ENCODE peak calls at places on chromosomes 2 and 18, in four cellular contexts. I is Peyer's patch, D is mesenchymal stem cell, B is mucosa of descending colon. A is an unnamed sample. For H3K4me1, the result is how much of the 10 kb centered on the place peaks cover.

GRCh38 chr2:60317831-60318230 is 235.6 kb downstream of the BCL11A start:
- DNase-seq in I (peak), D (no peak), B (no peak), A (no peak)

GRCh38 chr2:199458806-199459285 is 1.1 kb upstream of the SATB2 start:
- DNase-seq in I (peak), D (no peak), B (no peak), A (no peak)

GRCh38 chr2:165952600-165953210 is 871 bp downstream of the TTC21B start:
- DNase-seq in I (no peak), D (peak), B (no peak), A (no peak)

GRCh38 chr2:240339411-240340360 is 95.8 kb upstream of the GPC1 start:
- DNase-seq in I (peak), D (no peak), B (no peak), A (no peak)

GRCh38 chr2:27494284-27494943 is 586 bp downstream of the FNDC4 start:
- DNase-seq in I (peak), D (peak), B (no peak), A (no peak)

GRCh38 chr2:118576109-118576855 is 271.2 kb downstream of the EN1 start:
- DNase-seq in I (no peak), D (no peak), B (no peak), A (no peak)

GRCh38 chr2:96143848-96144480 is 1.3 kb downstream of the DUSP2 start:
- DNase-seq in I (peak), D (no peak), B (peak), A (no peak)

GRCh38 chr2:186771395-186771794 is 77.5 kb downstream of the FAM171B start:
- DNase-seq in I (no peak), D (peak), B (no peak), A (no peak)

GRCh38 chr2:135839713-135840112 is 2.7 kb upstream of the LCT start:
- DNase-seq in I (no peak), D (peak), B (peak), A (no peak)

GRCh38 chr18:46034230-46034629 is 37.8 kb downstream of the PSTPIP2 start:
- DNase-seq in I (no peak), D (peak), B (no peak), A (no peak)

GRCh38 chr18:76446321-76446720 is 48.7 kb downstream of the ZNF516 start:
- DNase-seq in I (peak), D (no peak), B (no peak), A (no peak)

GRCh38 chr18:50117876-50118275 is 77.1 kb downstream of the MYO5B start:
- DNase-seq in I (no peak), D (no peak), B (no peak), A (no peak)

GRCh38 chr2:195984951-195985726 is 83.5 kb downstream of the DNAH7 start:
- DNase-seq in I (no peak), D (no peak), B (no peak), A (no peak)

GRCh38 chr2:175167076-175167791 is 769 bp downstream of the ATF2 start:
- DNase-seq in I (no peak), D (peak), B (peak), A (peak)

GRCh38 chr18:70371085-70371735 is 82.4 kb downstream of the SOCS6 start:
- DNase-seq in I (peak), D (no peak), B (no peak), A (no peak)

GRCh38 chr2:64992990-64993389 is 3.8 kb downstream of the SLC1A4 start:
- DNase-seq in I (no peak), D (no peak), B (no peak), A (no peak)

GRCh38 chr2:182416191-182416590 is 10.6 kb downstream of the PDE1A start:
- DNase-seq in I (no peak), D (no peak), B (no peak), A (no peak)

GRCh38 chr2:128379021-128380005 is 60.6 kb upstream of the HS6ST1 start:
- DNase-seq in I (peak), D (peak), B (peak), A (peak)

GRCh38 chr2:181354626-181355025 is 102.6 kb upstream of the ITGA4 start:
- DNase-seq in I (no peak), D (peak), B (no peak), A (no peak)

GRCh38 chr2:97267411-97268074 is 154.6 kb downstream of the ANKRD36 start:
- DNase-seq in I (peak), D (no peak), B (peak), A (peak)

GRCh38 chr2:187165936-187166335 is 282.1 kb downstream of the CALCRL start:
- DNase-seq in I (no peak), D (peak), B (no peak), A (no peak)

GRCh38 chr2:127105656-127106456 is 1.1 kb downstream of the BIN1 start:
- DNase-seq in I (peak), D (peak), B (peak), A (peak)

GRCh38 chr2:150339282-150339681 is 148.2 kb downstream of the RND3 start:
- DNase-seq in I (no peak), D (no peak), B (no peak), A (no peak)

GRCh38 chr2:120820885-120821279 is 85.2 kb downstream of the GLI2 start:
- DNase-seq in I (no peak), D (peak), B (peak), A (no peak)

GRCh38 chr2:64654993-64655666 is 1.4 kb upstream of the SERTAD2 start:
- DNase-seq in I (no peak), D (peak), B (no peak), A (no peak)

GRCh38 chr2:160014227-160014626 is 48.2 kb downstream of the PLA2R1 start:
- DNase-seq in I (no peak), D (no peak), B (no peak), A (no peak)

GRCh38 chr2:57701391-57701791 is 345.2 kb upstream of the VRK2 start:
- DNase-seq in I (no peak), D (peak), B (no peak), A (no peak)

GRCh38 chr18:9742588-9743131 is 34.6 kb downstream of the RAB31 start:
- DNase-seq in I (no peak), D (peak), B (peak), A (no peak)

GRCh38 chr18:13147146-13147545 is 71.4 kb upstream of the LDLRAD4 start:
- DNase-seq in I (no peak), D (no peak), B (no peak), A (no peak)

GRCh38 chr2:6945087-6945813 is 28.0 kb downstream of the RNF144A start:
- DNase-seq in I (no peak), D (no peak), B (no peak), A (no peak)

GRCh38 chr18:76817888-76818611 is 4.3 kb upstream of the ZNF236 start:
- DNase-seq in I (no peak), D (no peak), B (no peak), A (no peak)

GRCh38 chr2:86221066-86221684 is 21.9 kb downstream of the MRPL35 start:
- DNase-seq in I (peak), D (peak), B (peak), A (no peak)

GRCh38 chr2:85642725-85643124 is 25.3 kb downstream of the SFTPB start:
- DNase-seq in I (no peak), D (no peak), B (no peak), A (no peak)

GRCh38 chr2:237616373-237617304 is 10.7 kb upstream of the LRRFIP1 start:
- DNase-seq in I (no peak), D (peak), B (no peak), A (no peak)

GRCh38 chr2:55707751-55708150 is 14.1 kb upstream of the PNPT1 start:
- DNase-seq in I (no peak), D (no peak), B (no peak), A (no peak)

GRCh38 chr2:151795646-151796240 is 32.5 kb downstream of the ARL5A start:
- DNase-seq in I (no peak), D (no peak), B (no peak), A (no peak)

GRCh38 chr2:133424876-133425275 is 143.4 kb downstream of the NCKAP5 start:
- DNase-seq in I (no peak), D (no peak), B (no peak), A (no peak)

GRCh38 chr2:65655000-65655399 is 222.6 kb upstream of the SPRED2 start:
- DNase-seq in I (no peak), D (no peak), B (no peak), A (no peak)

DNA sequence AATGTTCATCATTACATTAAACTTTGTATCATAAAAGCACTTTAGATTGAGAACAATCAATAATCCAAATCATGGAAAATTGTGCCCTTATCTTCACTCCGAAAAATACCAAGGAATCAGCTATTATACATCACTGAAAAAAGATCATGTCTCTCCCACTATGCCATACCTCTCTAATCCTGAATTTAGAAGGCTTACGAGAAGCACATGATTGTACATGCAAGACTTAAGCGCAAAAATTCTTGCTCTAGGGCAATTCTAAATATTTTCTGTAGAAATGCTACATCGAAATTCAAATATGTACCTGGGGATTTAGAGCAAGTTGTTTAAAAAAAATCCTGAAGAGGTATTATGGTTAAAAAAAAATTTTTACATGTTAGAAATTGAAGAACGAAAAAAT is 1.3 kb downstream of the CYTIP start:
- DNase-seq in I (no peak), D (no peak), B (no peak), A (no peak)
- H3K4me3 ChIP-seq in I (peak), D (no peak), B (no peak), A (peak)

GRCh38 chr18:35578481-35578880 is 3.1 kb upstream of the GALNT1 start:
- DNase-seq in I (no peak), D (no peak), B (no peak), A (no peak)
- H3K4me1 ChIP-seq in I (under half), D (under half), B (under half), A (under half)

DNA sequence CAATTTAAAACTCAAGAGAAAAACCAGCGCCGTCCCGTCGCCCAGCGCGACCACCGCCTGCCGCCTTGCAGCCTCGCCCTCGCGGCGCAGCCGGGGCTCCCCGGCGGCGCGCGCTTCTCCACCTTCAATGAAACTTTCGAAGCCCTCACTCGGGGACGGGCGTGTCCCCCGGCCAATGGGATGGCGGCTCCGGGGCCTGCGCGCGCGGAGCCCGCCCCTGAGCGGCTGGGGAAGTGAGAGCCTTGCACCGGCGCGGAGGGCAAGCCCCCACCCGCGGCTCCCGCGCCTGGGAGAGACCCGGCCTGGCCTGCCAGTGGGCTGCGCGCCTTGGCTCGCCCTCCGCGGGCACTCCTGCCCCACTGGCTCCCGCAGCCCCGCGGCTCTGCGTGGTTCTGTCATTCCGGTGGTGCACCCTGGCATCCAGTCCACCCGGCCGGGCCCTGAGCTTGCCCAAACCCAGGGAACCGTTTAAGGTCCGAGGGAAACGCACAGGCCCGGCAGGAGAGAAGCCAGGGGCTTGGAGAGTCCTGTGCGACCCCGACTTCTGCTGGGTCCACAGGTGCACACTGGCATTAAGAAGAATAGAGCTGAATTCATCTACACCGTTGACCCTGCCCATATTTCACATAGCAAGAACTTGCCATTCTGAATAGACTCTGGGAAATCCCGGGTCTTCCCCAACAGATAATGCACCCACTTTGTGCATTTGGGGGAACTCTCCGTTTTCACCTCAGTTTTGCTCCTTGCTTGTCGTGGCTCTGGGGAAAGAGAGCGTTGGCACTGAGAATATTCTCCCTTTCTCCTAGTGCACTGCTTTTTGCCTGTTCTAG is at the start of gene PIEZO2:
- DNase-seq in I (no peak), D (peak), B (peak), A (peak)
- H3K4me3 ChIP-seq in I (peak), D (peak), B (no peak), A (peak)

DNA sequence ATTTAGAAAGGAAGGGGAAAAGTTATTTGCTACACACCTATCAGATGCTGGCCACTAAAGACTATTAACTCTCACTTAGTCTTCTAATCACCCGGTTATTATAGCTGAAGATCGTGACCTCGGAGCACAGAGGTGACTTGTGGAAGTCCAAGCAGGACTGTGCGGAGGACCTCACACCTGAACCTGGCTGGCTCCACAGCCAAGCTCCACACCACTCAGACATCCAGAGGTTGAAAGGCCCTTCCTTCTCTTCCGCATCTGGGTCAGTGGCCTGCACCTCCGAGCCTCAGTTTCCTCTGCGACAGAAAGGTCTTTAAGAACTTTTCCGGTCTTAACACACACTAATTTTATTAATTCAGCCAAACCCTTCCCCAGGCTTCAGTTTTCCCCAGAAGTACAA is 57.9 kb downstream of the TNS1 start:
- DNase-seq in I (peak), D (no peak), B (no peak), A (no peak)
- H3K4me1 ChIP-seq in I (under half), D (under half), B (under half), A (under half)

GRCh38 chr2:45653125-45653524 is 1.6 kb downstream of the PRKCE start:
- DNase-seq in I (no peak), D (no peak), B (no peak), A (no peak)
- H3K4me3 ChIP-seq in I (peak), D (peak), B (no peak), A (peak)

GRCh38 chr2:43346619-43347018 is 120.2 kb upstream of the ZFP36L2 start:
- DNase-seq in I (no peak), D (no peak), B (no peak), A (no peak)

GRCh38 chr2:43349944-43350343 is 123.5 kb upstream of the ZFP36L2 start:
- DNase-seq in I (no peak), D (peak), B (no peak), A (no peak)

GRCh38 chr2:43345872-43346271 is 119.5 kb upstream of the ZFP36L2 start:
- DNase-seq in I (no peak), D (no peak), B (no peak), A (no peak)

GRCh38 chr2:43347751-43348150 is 121.3 kb upstream of the ZFP36L2 start:
- DNase-seq in I (no peak), D (peak), B (no peak), A (no peak)

DNA sequence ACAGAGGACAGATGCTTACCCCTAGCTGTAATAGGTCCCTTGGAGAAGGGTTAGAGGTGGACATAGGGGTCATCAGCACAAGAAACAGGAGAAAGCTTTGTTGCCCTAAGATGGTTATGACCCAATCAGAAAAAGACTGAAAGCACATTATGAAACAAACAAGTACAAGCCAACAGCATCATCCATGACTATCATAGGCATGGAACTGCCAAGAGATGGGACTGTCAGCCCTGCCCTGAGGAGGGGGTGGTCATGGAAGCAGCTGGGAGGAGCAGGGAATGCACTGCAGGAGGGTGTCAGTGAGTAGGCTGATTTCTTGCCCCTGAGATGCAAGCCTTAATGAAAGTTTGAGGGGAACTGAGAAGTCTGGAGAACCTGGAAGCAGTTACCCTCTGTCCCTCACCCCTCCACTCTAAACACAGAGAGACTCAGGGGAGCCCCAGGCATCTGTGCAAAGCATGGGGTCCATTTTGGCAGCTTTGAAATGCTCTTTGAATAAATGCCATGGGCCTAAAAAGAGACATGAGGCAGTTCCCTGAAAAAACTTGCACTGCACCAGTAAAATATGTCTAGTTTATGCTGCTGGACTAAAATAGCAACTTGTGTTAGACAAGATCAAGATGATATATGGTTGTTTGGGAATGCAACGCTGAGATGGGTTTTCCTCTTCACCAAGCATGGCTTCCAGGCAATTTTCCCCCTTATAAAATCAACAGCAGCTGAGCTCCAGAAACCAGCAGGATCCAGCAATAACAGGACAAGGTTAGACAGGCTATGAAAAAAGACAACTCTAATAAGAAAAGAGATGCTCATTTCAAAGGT is 122.7 kb upstream of the ZFP36L2 start:
- DNase-seq in I (no peak), D (peak), B (no peak), A (no peak)
- H3K4me1 ChIP-seq in I (under half), D (under half), B (under half), A (under half)

A was measured in left lung.